ENCODE peak calls at places on chromosomes 1 and 21, in nine cellular contexts. W is NCI-H1417 treated with DMSO at 0.1 percent for 48 hours, M is A172, J is NB4, H is H7, U is endothelial cell, C is T-helper 2 cell, F is AG08396, K is DND-41. P is an unnamed sample.

GRCh38 chr1:186463511-186463910 is 2.6 kb upstream of the PDC start:
- DNase-seq in K (no peak), F (no peak), H (peak), C (no peak), W (no peak), M (no peak), U (no peak), J (no peak), P (no peak)

GRCh38 chr1:38775175-38775845 is 84.3 kb downstream of the RRAGC start:
- DNase-seq in K (no peak), W (no peak), H (no peak), F (no peak), C (no peak), J (no peak), M (no peak), U (no peak), P (peak)

GRCh38 chr1:21702780-21703179 is 33.6 kb upstream of the RAP1GAP start:
- DNase-seq in H (no peak), K (no peak), F (no peak), J (no peak), C (no peak), U (no peak), M (no peak), W (no peak), P (no peak)

GRCh38 chr21:40658237-40658636 is 188.7 kb downstream of the DSCAM start:
- DNase-seq in M (no peak), W (no peak), C (no peak), J (no peak), H (no peak), F (no peak), U (no peak), K (no peak), P (peak)

GRCh38 chr1:20711285-20712209 is 6.3 kb downstream of the KIF17 start:
- DNase-seq in J (peak), M (no peak), U (no peak), W (no peak), K (no peak), C (no peak), H (peak), F (no peak), P (no peak)

GRCh38 chr21:42179316-42179715 is 39.6 kb upstream of the ABCG1 start:
- DNase-seq in J (no peak), K (no peak), C (no peak), U (no peak), W (no peak), F (no peak), M (no peak), H (no peak), P (no peak)

GRCh38 chr1:20448626-20449215 is 37.3 kb downstream of the CAMK2N1 start:
- DNase-seq in F (peak), U (no peak), K (no peak), J (no peak), M (no peak), C (no peak), W (no peak), H (peak), P (no peak)

GRCh38 chr1:116020668-116021272 is 44.5 kb downstream of the SLC22A15 start:
- DNase-seq in M (peak), U (peak), H (peak), W (no peak), J (peak), K (peak), C (peak), F (peak), P (peak)

GRCh38 chr1:185838111-185838510 is 103.9 kb downstream of the HMCN1 start:
- DNase-seq in U (no peak), C (no peak), K (no peak), M (no peak), J (no peak), F (no peak), W (no peak), H (no peak), P (no peak)

GRCh38 chr1:190416239-190416638 is 61.4 kb downstream of the BRINP3 start:
- DNase-seq in C (no peak), J (no peak), U (no peak), F (no peak), M (no peak), K (no peak), W (no peak), H (no peak), P (peak)

GRCh38 chr21:39022035-39022900 is 161.0 kb downstream of the PSMG1 start:
- DNase-seq in J (no peak), H (no peak), M (no peak), W (peak), C (no peak), K (peak), F (no peak), U (no peak), P (no peak)

GRCh38 chr1:218557731-218558130 is 212.6 kb downstream of the TGFB2 start:
- DNase-seq in H (peak), C (no peak), W (peak), K (no peak), U (no peak), F (no peak), M (no peak), J (no peak), P (peak)

GRCh38 chr1:29239142-29239541 is 2.8 kb downstream of the PTPRU start:
- DNase-seq in K (no peak), M (no peak), J (no peak), C (no peak), U (no peak), H (peak), W (no peak), F (no peak), P (no peak)

GRCh38 chr1:147762233-147763024 is 2.0 kb upstream of the GJA5 start:
- DNase-seq in M (no peak), H (no peak), C (no peak), W (no peak), J (no peak), U (no peak), F (no peak), K (peak), P (peak)

GRCh38 chr1:92909321-92909720 is 51.9 kb downstream of the DIPK1A start:
- DNase-seq in U (no peak), H (no peak), K (no peak), F (peak), J (no peak), C (no peak), W (no peak), M (peak), P (no peak)

GRCh38 chr21:42358937-42359336 is 7.4 kb downstream of the TFF1 start:
- DNase-seq in J (no peak), C (no peak), W (no peak), K (no peak), M (no peak), F (no peak), H (no peak), U (no peak), P (peak)

GRCh38 chr1:207644852-207645631 is at the start of gene CR1L:
- DNase-seq in K (no peak), J (peak), W (no peak), F (peak), U (peak), C (peak), M (no peak), H (no peak), P (peak)

GRCh38 chr1:106526650-106527049 is 529.8 kb upstream of the PRMT6 start:
- DNase-seq in H (no peak), M (peak), J (no peak), U (no peak), K (no peak), C (no peak), F (no peak), W (no peak), P (no peak)